ENCODE peak calls at places on chromosomes 2 and 18, in ten cellular contexts. H, F, L, P, Y, N, E, G, K and J are unnamed samples.
A peak's percentile ranks its signal among the peaks of the same experiment; 100 is the strongest.

GRCh38 chr2:218569038-218569431 is 396 bp downstream of the CNOT9 start:
- DNase-seq in H (peak; percentile 74), F (peak; percentile 48), L (peak; percentile 83), P (peak; percentile 37), Y (no peak), N (peak; percentile 68), E (peak; percentile 52), G (no peak), K (peak; percentile 42), J (peak; percentile 28)

GRCh38 chr2:99430614-99431258 is 59.1 kb downstream of the REV1 start:
- DNase-seq in H (no peak), F (no peak), L (no peak), P (peak; percentile 84), Y (no peak), N (peak; percentile 79), E (no peak), G (no peak), K (no peak), J (peak; percentile 42)

GRCh38 chr2:235963853-235964577 is 204.2 kb downstream of the GBX2 start:
- DNase-seq in H (no peak), F (no peak), L (no peak), P (no peak), Y (no peak), N (no peak), E (no peak), G (no peak), K (no peak), J (no peak)

GRCh38 chr2:76204048-76204447 is 493.3 kb upstream of the GCFC2 start:
- DNase-seq in H (no peak), F (no peak), L (no peak), P (no peak), Y (no peak), N (no peak), E (no peak), G (no peak), K (no peak), J (no peak)

GRCh38 chr2:20617892-20618467 is 32.9 kb downstream of the HS1BP3 start:
- DNase-seq in H (peak; percentile 96), F (peak; percentile 90), L (no peak), P (peak; percentile 98), Y (peak; percentile 13), N (peak; percentile 97), E (no peak), G (peak; percentile 14), K (no peak), J (peak; percentile 78)

GRCh38 chr2:119196301-119197124 is 27.1 kb upstream of the STEAP3 start:
- DNase-seq in H (peak; percentile 70), F (no peak), L (peak; percentile 75), P (no peak), Y (no peak), N (no peak), E (no peak), G (no peak), K (no peak), J (no peak)

GRCh38 chr18:39796413-39796812 is 2158.6 kb upstream of the PIK3C3 start:
- DNase-seq in H (no peak), F (no peak), L (no peak), P (no peak), Y (no peak), N (no peak), E (no peak), G (no peak), K (no peak), J (no peak)

GRCh38 chr2:2332381-2332780 is 1.3 kb upstream of the MYT1L start:
- DNase-seq in H (no peak), F (no peak), L (no peak), P (no peak), Y (no peak), N (no peak), E (no peak), G (peak; percentile 57), K (no peak), J (no peak)

GRCh38 chr2:143205106-143205764 is 76.0 kb downstream of the ARHGAP15 start:
- DNase-seq in H (no peak), F (no peak), L (peak; percentile 30), P (no peak), Y (peak; percentile 8), N (peak; percentile 3), E (peak; percentile 47), G (no peak), K (no peak), J (peak; percentile 16)

GRCh38 chr2:160419776-160420521 is 73.7 kb downstream of the RBMS1 start:
- DNase-seq in H (peak; percentile 51), F (no peak), L (no peak), P (no peak), Y (no peak), N (peak; percentile 83), E (no peak), G (no peak), K (no peak), J (no peak)

GRCh38 chr2:189379731-189380261 is 61.5 kb upstream of the WDR75 start:
- DNase-seq in H (no peak), F (no peak), L (no peak), P (no peak), Y (no peak), N (peak; percentile 51), E (no peak), G (no peak), K (no peak), J (no peak)

GRCh38 chr2:105977212-105977611 is 216.9 kb downstream of the UXS1 start:
- DNase-seq in H (peak; percentile 60), F (no peak), L (no peak), P (peak; percentile 29), Y (no peak), N (peak; percentile 89), E (no peak), G (no peak), K (no peak), J (peak; percentile 32)

GRCh38 chr2:101149241-101150192 is 1.7 kb downstream of the TBC1D8 start:
- DNase-seq in H (no peak), F (peak; percentile 30), L (peak; percentile 32), P (no peak), Y (no peak), N (no peak), E (no peak), G (no peak), K (no peak), J (no peak)

GRCh38 chr2:182280128-182280527 is 146.7 kb downstream of the PDE1A start:
- DNase-seq in H (no peak), F (no peak), L (no peak), P (no peak), Y (no peak), N (peak; percentile 85), E (no peak), G (no peak), K (no peak), J (no peak)

GRCh38 chr2:158740591-158740990 is 54.5 kb upstream of the DAPL1 start:
- DNase-seq in H (peak; percentile 30), F (no peak), L (no peak), P (peak; percentile 27), Y (no peak), N (peak; percentile 80), E (no peak), G (no peak), K (no peak), J (no peak)

GRCh38 chr2:197445746-197446145 is 7.6 kb upstream of the COQ10B start:
- DNase-seq in H (no peak), F (no peak), L (no peak), P (no peak), Y (no peak), N (no peak), E (no peak), G (no peak), K (no peak), J (no peak)

GRCh38 chr2:70767094-70767698 is 804 bp downstream of the ADD2 start:
- DNase-seq in H (peak; percentile 50), F (peak; percentile 11), L (peak; percentile 82), P (no peak), Y (peak; percentile 45), N (no peak), E (no peak), G (peak; percentile 74), K (no peak), J (no peak)